ENCODE peak calls at places on chromosomes 1 and 21, in nine cellular contexts. G, Y, B, T, X, P, W, K and J are unnamed samples.

GRCh38 chr1:116067564-116067887 is 43.7 kb upstream of the MAB21L3 start:
- DNase-seq in X (no peak), K (no peak), Y (no peak), T (no peak), B (no peak), G (peak), P (no peak), W (no peak), J (peak)

GRCh38 chr1:101996830-101997485 is at the start of gene OLFM3:
- DNase-seq in B (peak), G (no peak), Y (peak), X (peak), W (no peak), T (peak), P (no peak), K (no peak), J (no peak)

GRCh38 chr1:230857077-230857476 is 11.2 kb downstream of the C1orf198 start:
- DNase-seq in G (no peak), X (no peak), B (no peak), Y (no peak), P (no peak), K (no peak), T (no peak), W (no peak), J (no peak)

GRCh38 chr21:37849703-37850102 is 66.6 kb downstream of the KCNJ6 start:
- DNase-seq in W (no peak), Y (no peak), X (no peak), T (no peak), B (no peak), G (no peak), P (no peak), K (no peak), J (peak)

GRCh38 chr1:30358510-30358909 is 364.9 kb downstream of the MATN1 start:
- DNase-seq in W (no peak), T (no peak), Y (no peak), B (no peak), K (no peak), X (no peak), P (no peak), G (no peak), J (no peak)

GRCh38 chr1:200518524-200518923 is 102.0 kb downstream of the KIF14 start:
- DNase-seq in B (no peak), T (no peak), P (no peak), X (no peak), K (no peak), W (no peak), G (no peak), Y (no peak), J (peak)

GRCh38 chr1:33375316-33375715 is 54.4 kb upstream of the A3GALT2 start:
- DNase-seq in B (no peak), G (no peak), K (no peak), X (no peak), P (no peak), T (no peak), W (no peak), Y (no peak), J (no peak)

GRCh38 chr21:35002879-35003722 is 46.0 kb downstream of the RUNX1 start:
- DNase-seq in K (no peak), P (no peak), W (no peak), Y (no peak), B (no peak), T (no peak), G (peak), X (no peak), J (peak)